ENCODE peak calls at places on chromosomes 1 and 21, in five cellular contexts. One of them, this sample, is unnamed.
A peak's percentile ranks its signal among the peaks of the same experiment; 100 is the strongest.

GRCh38 chr1:227357229-227358078 is 39.2 kb upstream of the CDC42BPA start:
- DNase-seq in uterus: peak; percentile 36
- DNase-seq in heart left ventricle: peak; percentile 90
- DNase-seq in Peyer's patch: peak; percentile 82
- DNase-seq in ovary: peak; percentile 59
- DNase-seq in this sample: peak; percentile 75

GRCh38 chr1:58909162-58909560 is 125.3 kb upstream of the JUN start:
- DNase-seq in uterus: no peak
- DNase-seq in heart left ventricle: no peak
- DNase-seq in Peyer's patch: no peak
- DNase-seq in ovary: no peak
- DNase-seq in this sample: no peak

GRCh38 chr1:226967665-226968064 is 27.6 kb downstream of the COQ8A start:
- DNase-seq in uterus: no peak
- DNase-seq in heart left ventricle: peak; percentile 72
- DNase-seq in Peyer's patch: peak; percentile 43
- DNase-seq in ovary: no peak
- DNase-seq in this sample: peak; percentile 94

GRCh38 chr1:89881415-89882058 is 60.7 kb downstream of the LRRC8D start:
- DNase-seq in uterus: no peak
- DNase-seq in heart left ventricle: no peak
- DNase-seq in Peyer's patch: no peak
- DNase-seq in ovary: no peak
- DNase-seq in this sample: no peak

GRCh38 chr1:79105499-79105898 is 99.0 kb upstream of the ADGRL4 start:
- DNase-seq in uterus: no peak
- DNase-seq in heart left ventricle: no peak
- DNase-seq in Peyer's patch: no peak
- DNase-seq in ovary: no peak
- DNase-seq in this sample: no peak

GRCh38 chr1:118118469-118118868 is 66.6 kb downstream of the SPAG17 start:
- DNase-seq in uterus: no peak
- DNase-seq in heart left ventricle: no peak
- DNase-seq in Peyer's patch: peak; percentile 46
- DNase-seq in ovary: no peak
- DNase-seq in this sample: no peak

GRCh38 chr1:222054416-222054815 is 312.5 kb upstream of the DUSP10 start:
- DNase-seq in uterus: no peak
- DNase-seq in heart left ventricle: no peak
- DNase-seq in Peyer's patch: no peak
- DNase-seq in ovary: no peak
- DNase-seq in this sample: no peak

GRCh38 chr1:149978547-149979023 is 31.9 kb downstream of the OTUD7B start:
- DNase-seq in uterus: no peak
- DNase-seq in heart left ventricle: no peak
- DNase-seq in Peyer's patch: peak; percentile 51
- DNase-seq in ovary: no peak
- DNase-seq in this sample: no peak

GRCh38 chr1:93051961-93052360 is 27.1 kb upstream of the MTF2 start:
- DNase-seq in uterus: no peak
- DNase-seq in heart left ventricle: no peak
- DNase-seq in Peyer's patch: no peak
- DNase-seq in ovary: no peak
- DNase-seq in this sample: no peak

GRCh38 chr1:223259462-223259861 is 104.5 kb downstream of the SUSD4 start:
- DNase-seq in uterus: no peak
- DNase-seq in heart left ventricle: no peak
- DNase-seq in Peyer's patch: no peak
- DNase-seq in ovary: no peak
- DNase-seq in this sample: no peak

GRCh38 chr21:44931501-44932365 is 8.1 kb upstream of the SLX9 start:
- DNase-seq in uterus: no peak
- DNase-seq in heart left ventricle: no peak
- DNase-seq in Peyer's patch: no peak
- DNase-seq in ovary: no peak
- DNase-seq in this sample: no peak
- TF ChIP-seq POLR2A in uterus: no peak
- TF ChIP-seq POLR2A in heart left ventricle: no peak
- TF ChIP-seq POLR2A in Peyer's patch: no peak
- TF ChIP-seq POLR2A in ovary: no peak
- TF ChIP-seq POLR2A in this sample: no peak

DNA sequence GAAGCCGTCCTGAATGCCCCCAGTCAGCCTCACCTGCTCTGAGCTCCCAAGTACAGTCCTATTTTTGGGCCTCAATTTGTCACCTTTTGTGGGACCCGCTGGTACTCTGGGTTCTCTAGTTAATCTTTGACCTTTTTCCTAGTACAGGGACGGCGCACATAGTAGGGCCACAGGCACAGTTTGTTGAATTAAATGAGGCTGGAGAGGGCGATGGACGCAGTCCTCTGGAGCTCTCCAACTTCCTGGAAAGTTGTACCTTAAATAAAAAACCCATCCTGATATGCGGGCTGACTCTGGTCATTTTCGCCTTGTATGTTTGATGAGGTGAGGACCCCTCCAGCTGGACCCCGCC is 4.8 kb downstream of the FAM110D start:
- DNase-seq in uterus: no peak
- DNase-seq in heart left ventricle: no peak
- DNase-seq in Peyer's patch: no peak
- DNase-seq in ovary: no peak
- DNase-seq in this sample: no peak
- H3K4me3 ChIP-seq in uterus: peak overlapping the region; percentile 34
- H3K4me3 ChIP-seq in heart left ventricle: peak overlapping the region; percentile 45
- H3K4me3 ChIP-seq in Peyer's patch: peak overlapping the region; percentile 48
- H3K4me3 ChIP-seq in ovary: peak overlapping the region; percentile 40
- H3K4me3 ChIP-seq in this sample: peak overlapping the region; percentile 43

GRCh38 chr1:45687753-45688737 is at the start of gene TMEM69:
- DNase-seq in uterus: peak; percentile 78
- DNase-seq in heart left ventricle: peak; percentile 79
- DNase-seq in Peyer's patch: peak; percentile 82
- DNase-seq in ovary: peak; percentile 73
- DNase-seq in this sample: peak; percentile 71
- TF ChIP-seq POLR2A in uterus: peak; percentile 12
- TF ChIP-seq POLR2A in heart left ventricle: no peak
- TF ChIP-seq POLR2A in Peyer's patch: no peak
- TF ChIP-seq POLR2A in ovary: no peak
- TF ChIP-seq POLR2A in this sample: no peak

GRCh38 chr21:36699546-36700294 is 805 bp downstream of the SIM2 start:
- DNase-seq in uterus: no peak
- DNase-seq in heart left ventricle: no peak
- DNase-seq in Peyer's patch: no peak
- DNase-seq in ovary: no peak
- DNase-seq in this sample: no peak
- H3K4me3 ChIP-seq in uterus: peak overlapping the region; percentile 23
- H3K4me3 ChIP-seq in heart left ventricle: peak overlapping the region; percentile 49
- H3K4me3 ChIP-seq in Peyer's patch: peak overlapping the region; percentile 47
- H3K4me3 ChIP-seq in ovary: peak overlapping the region; percentile 8
- H3K4me3 ChIP-seq in this sample: peak overlapping the region; percentile 65

GRCh38 chr1:3530086-3530930 is 75.8 kb downstream of the ARHGEF16 start:
- DNase-seq in uterus: no peak
- DNase-seq in heart left ventricle: no peak
- DNase-seq in Peyer's patch: no peak
- DNase-seq in ovary: no peak
- DNase-seq in this sample: no peak

GRCh38 chr1:3529099-3529729 is 74.7 kb downstream of the ARHGEF16 start:
- DNase-seq in uterus: no peak
- DNase-seq in heart left ventricle: peak; percentile 89
- DNase-seq in Peyer's patch: peak; percentile 63
- DNase-seq in ovary: no peak
- DNase-seq in this sample: peak; percentile 83

GRCh38 chr1:3533051-3534048 is 78.0 kb downstream of the MEGF6 start:
- DNase-seq in uterus: no peak
- DNase-seq in heart left ventricle: no peak
- DNase-seq in Peyer's patch: no peak
- DNase-seq in ovary: no peak
- DNase-seq in this sample: no peak

GRCh38 chr1:3531928-3532327 is 77.5 kb downstream of the ARHGEF16 start:
- DNase-seq in uterus: no peak
- DNase-seq in heart left ventricle: no peak
- DNase-seq in Peyer's patch: no peak
- DNase-seq in ovary: no peak
- DNase-seq in this sample: no peak

DNA sequence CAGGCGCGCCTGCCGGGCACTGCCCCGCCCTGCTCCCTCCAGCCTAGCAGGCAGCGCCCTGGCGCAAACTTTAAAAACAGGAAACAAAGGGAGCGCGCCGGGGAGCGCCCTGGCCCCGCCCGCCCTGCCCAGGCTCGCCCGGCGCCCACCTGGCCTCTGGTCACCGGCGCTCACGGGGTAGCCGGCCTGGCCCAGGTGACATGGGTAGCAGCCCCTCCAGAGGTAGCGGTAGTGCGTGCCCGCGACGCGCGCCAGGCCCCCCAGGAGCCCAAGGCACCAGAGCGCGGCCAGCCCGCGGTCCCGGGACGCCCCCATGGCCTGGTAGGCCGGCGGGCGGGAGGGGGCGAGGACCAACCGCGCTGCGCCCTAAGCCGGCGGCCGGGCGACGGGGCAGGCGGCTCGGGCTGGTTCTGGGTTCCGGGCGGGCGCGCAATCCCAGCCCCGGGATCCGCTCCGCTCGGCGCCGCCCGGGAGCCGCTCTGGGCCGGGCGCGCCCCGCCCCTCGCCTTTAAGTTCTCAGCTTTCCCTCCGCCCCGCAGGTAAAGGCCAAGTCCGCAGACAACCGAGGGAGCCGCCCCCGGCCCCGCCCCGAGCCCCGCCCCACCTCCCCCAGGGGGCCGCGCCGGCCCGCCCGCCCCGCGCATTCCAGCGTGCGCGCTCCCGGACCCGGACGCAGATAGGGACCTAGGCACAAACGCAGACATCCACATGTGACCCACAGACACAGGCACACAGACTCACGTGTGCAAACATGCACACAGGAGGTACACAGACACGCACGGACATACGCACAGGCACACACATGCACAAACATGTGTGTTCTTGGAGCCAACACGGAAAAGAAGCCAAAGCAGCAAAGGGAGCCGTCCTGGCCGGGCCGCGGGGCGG is 76.7 kb downstream of the ARHGEF16 start:
- DNase-seq in uterus: peak; percentile 81
- DNase-seq in heart left ventricle: peak; percentile 69
- DNase-seq in Peyer's patch: peak; percentile 91
- DNase-seq in ovary: peak; percentile 74
- DNase-seq in this sample: peak; percentile 70
- TF ChIP-seq POLR2A in uterus: peak; percentile 57
- TF ChIP-seq POLR2A in heart left ventricle: peak; percentile 36
- TF ChIP-seq POLR2A in Peyer's patch: no peak
- TF ChIP-seq POLR2A in ovary: peak; percentile 22
- TF ChIP-seq POLR2A in this sample: peak; percentile 96

GRCh38 chr1:219159946-219160645 is 13.6 kb upstream of the LYPLAL1 start:
- DNase-seq in uterus: no peak
- DNase-seq in heart left ventricle: no peak
- DNase-seq in Peyer's patch: no peak
- DNase-seq in ovary: no peak
- DNase-seq in this sample: no peak
- H3K4me3 ChIP-seq in uterus: no peak overlapping the region
- H3K4me3 ChIP-seq in heart left ventricle: no peak overlapping the region
- H3K4me3 ChIP-seq in Peyer's patch: no peak overlapping the region
- H3K4me3 ChIP-seq in ovary: no peak overlapping the region
- H3K4me3 ChIP-seq in this sample: no peak overlapping the region

DNA sequence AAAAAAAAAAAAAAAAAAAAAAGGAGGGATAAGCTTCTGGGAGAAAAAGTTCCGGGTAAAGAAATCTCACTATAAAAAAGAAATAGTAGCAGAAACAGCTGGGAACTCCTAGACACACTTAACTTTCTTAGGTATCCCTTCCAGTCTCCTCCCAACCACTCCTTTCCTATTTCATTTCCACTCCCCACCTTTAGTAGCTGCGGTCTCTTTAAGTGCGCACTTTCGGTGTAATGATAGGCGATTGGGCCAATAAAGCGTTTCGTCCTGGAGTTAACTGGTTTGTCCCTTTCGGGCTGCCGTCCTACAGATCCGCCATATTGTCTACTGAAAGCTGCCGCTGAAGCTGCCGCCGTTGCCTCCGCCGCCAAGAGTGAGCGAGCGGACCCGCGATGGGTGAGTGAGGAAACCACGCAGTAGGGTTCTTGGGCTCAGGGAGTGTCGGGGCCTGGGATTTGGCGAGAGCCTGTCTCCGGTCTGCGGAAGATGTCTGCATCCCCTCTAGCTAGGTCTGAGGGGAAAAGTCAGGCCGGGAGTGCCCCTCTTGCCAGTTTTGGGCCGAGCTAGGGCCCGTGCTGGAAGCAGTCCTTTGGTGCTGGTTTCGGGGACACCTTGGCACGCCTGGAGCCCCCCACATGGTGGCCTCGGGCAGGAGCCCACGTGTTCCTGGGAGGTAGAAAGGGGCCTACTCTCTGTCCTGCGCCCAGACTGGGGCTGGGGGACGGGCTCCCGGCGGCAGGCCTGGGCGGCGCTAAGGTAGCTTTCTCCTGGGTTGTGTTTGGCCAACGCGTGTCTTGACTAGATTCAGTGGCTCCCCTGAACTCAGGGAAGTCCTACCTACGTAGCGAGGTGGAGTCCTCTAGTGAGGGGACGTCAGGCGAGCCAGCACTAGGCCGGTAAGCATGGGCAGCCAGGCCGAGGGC is at the start of gene KPNA6:
- DNase-seq in uterus: peak; percentile 90
- DNase-seq in heart left ventricle: peak; percentile 90
- DNase-seq in Peyer's patch: peak; percentile 96
- DNase-seq in ovary: peak; percentile 89
- DNase-seq in this sample: peak; percentile 91
- TF ChIP-seq POLR2A in uterus: peak; percentile 8
- TF ChIP-seq POLR2A in heart left ventricle: no peak
- TF ChIP-seq POLR2A in Peyer's patch: no peak
- TF ChIP-seq POLR2A in ovary: peak; percentile 60
- TF ChIP-seq POLR2A in this sample: peak; percentile 74

DNA sequence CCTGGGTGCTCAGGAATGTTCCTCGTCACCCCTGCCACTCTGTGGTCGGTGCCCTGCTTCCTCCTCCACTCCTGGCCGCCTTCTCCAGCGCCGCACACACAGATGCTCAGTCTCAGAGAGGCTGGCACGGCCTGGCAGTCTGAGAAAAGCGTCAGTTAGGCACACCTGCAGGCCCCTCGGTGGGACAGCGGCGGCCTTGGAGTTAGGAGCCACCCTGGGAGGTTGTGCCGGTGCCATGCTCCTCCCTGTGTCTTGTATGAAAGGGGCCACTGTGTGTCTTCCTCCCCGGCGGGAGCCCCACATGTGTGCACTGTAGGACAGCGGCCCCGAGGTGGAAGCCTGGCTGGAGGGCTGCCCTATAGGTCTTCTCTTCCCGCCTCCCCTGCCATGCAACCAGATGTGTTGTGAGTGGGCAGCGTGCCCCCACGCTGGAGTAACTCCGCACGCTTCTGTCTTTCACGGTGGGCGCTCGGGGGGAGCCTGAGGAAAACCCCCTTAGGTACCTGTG is 145.2 kb downstream of the PGBD5 start:
- DNase-seq in uterus: peak; percentile 11
- DNase-seq in heart left ventricle: no peak
- DNase-seq in Peyer's patch: peak; percentile 53
- DNase-seq in ovary: peak; percentile 24
- DNase-seq in this sample: no peak
- H3K4me3 ChIP-seq in uterus: no peak overlapping the region
- H3K4me3 ChIP-seq in heart left ventricle: no peak overlapping the region
- H3K4me3 ChIP-seq in Peyer's patch: no peak overlapping the region
- H3K4me3 ChIP-seq in ovary: no peak overlapping the region
- H3K4me3 ChIP-seq in this sample: no peak overlapping the region

GRCh38 chr1:178544531-178544930 is 31.6 kb downstream of the TEX35 start:
- DNase-seq in uterus: no peak
- DNase-seq in heart left ventricle: no peak
- DNase-seq in Peyer's patch: no peak
- DNase-seq in ovary: no peak
- DNase-seq in this sample: no peak
- TF ChIP-seq POLR2A in uterus: no peak
- TF ChIP-seq POLR2A in heart left ventricle: no peak
- TF ChIP-seq POLR2A in Peyer's patch: no peak
- TF ChIP-seq POLR2A in ovary: no peak
- TF ChIP-seq POLR2A in this sample: no peak

This sample was measured in gastrocnemius medialis.